ENCODE peak calls at places on chromosomes 16 and 17, in seven cellular contexts. One of them, this sample, is unnamed.

GRCh38 chr17:61410555-61411089 is 11.0 kb downstream of the TBX2 start:
- DNase-seq in RCC 7860: no peak
- DNase-seq in AML-193: peak
- DNase-seq in hypothalamus: peak
- DNase-seq in heart right ventricle: peak
- DNase-seq in mucosa of gallbladder: peak
- DNase-seq in hippocampal formation: no peak
- DNase-seq in this sample: peak

GRCh38 chr16:17070882-17071592 is 399.7 kb downstream of the XYLT1 start:
- DNase-seq in RCC 7860: no peak
- DNase-seq in AML-193: peak
- DNase-seq in hypothalamus: no peak
- DNase-seq in heart right ventricle: no peak
- DNase-seq in mucosa of gallbladder: peak
- DNase-seq in hippocampal formation: peak
- DNase-seq in this sample: peak

GRCh38 chr17:31808521-31808920 is 50.5 kb downstream of the COPRS start:
- DNase-seq in RCC 7860: no peak
- DNase-seq in AML-193: no peak
- DNase-seq in hypothalamus: no peak
- DNase-seq in heart right ventricle: no peak
- DNase-seq in mucosa of gallbladder: no peak
- DNase-seq in hippocampal formation: no peak
- DNase-seq in this sample: no peak

GRCh38 chr16:65284583-65284982 is 162.7 kb upstream of the CDH11 start:
- DNase-seq in RCC 7860: no peak
- DNase-seq in AML-193: no peak
- DNase-seq in hypothalamus: no peak
- DNase-seq in heart right ventricle: no peak
- DNase-seq in mucosa of gallbladder: no peak
- DNase-seq in hippocampal formation: no peak
- DNase-seq in this sample: no peak

GRCh38 chr16:105521-105920 is 27.5 kb downstream of the MPG start:
- DNase-seq in RCC 7860: no peak
- DNase-seq in AML-193: no peak
- DNase-seq in hypothalamus: no peak
- DNase-seq in heart right ventricle: no peak
- DNase-seq in mucosa of gallbladder: no peak
- DNase-seq in hippocampal formation: no peak
- DNase-seq in this sample: no peak

GRCh38 chr17:65078441-65079160 is 22.1 kb upstream of the GNA13 start:
- DNase-seq in RCC 7860: peak
- DNase-seq in AML-193: no peak
- DNase-seq in hypothalamus: peak
- DNase-seq in heart right ventricle: no peak
- DNase-seq in mucosa of gallbladder: no peak
- DNase-seq in hippocampal formation: no peak
- DNase-seq in this sample: no peak

GRCh38 chr17:30300803-30301202 is 9.1 kb upstream of the BLMH start:
- DNase-seq in RCC 7860: no peak
- DNase-seq in AML-193: peak
- DNase-seq in hypothalamus: no peak
- DNase-seq in heart right ventricle: no peak
- DNase-seq in mucosa of gallbladder: no peak
- DNase-seq in hippocampal formation: no peak
- DNase-seq in this sample: no peak

GRCh38 chr17:82083533-82084359 is 14.3 kb downstream of the FASN start:
- DNase-seq in RCC 7860: no peak
- DNase-seq in AML-193: no peak
- DNase-seq in hypothalamus: no peak
- DNase-seq in heart right ventricle: no peak
- DNase-seq in mucosa of gallbladder: no peak
- DNase-seq in hippocampal formation: no peak
- DNase-seq in this sample: no peak

GRCh38 chr17:58325289-58325726 is 3.3 kb downstream of the TSPOAP1 start:
- DNase-seq in RCC 7860: no peak
- DNase-seq in AML-193: peak
- DNase-seq in hypothalamus: no peak
- DNase-seq in heart right ventricle: no peak
- DNase-seq in mucosa of gallbladder: no peak
- DNase-seq in hippocampal formation: no peak
- DNase-seq in this sample: peak

GRCh38 chr17:29726721-29727252 is 104.1 kb upstream of the CORO6 start:
- DNase-seq in RCC 7860: peak
- DNase-seq in AML-193: peak
- DNase-seq in hypothalamus: no peak
- DNase-seq in heart right ventricle: no peak
- DNase-seq in mucosa of gallbladder: no peak
- DNase-seq in hippocampal formation: no peak
- DNase-seq in this sample: no peak

GRCh38 chr17:40168262-40168832 is 8.9 kb upstream of the RAPGEFL1 start:
- DNase-seq in RCC 7860: peak
- DNase-seq in AML-193: peak
- DNase-seq in hypothalamus: no peak
- DNase-seq in heart right ventricle: no peak
- DNase-seq in mucosa of gallbladder: peak
- DNase-seq in hippocampal formation: peak
- DNase-seq in this sample: no peak

GRCh38 chr16:49778202-49778601 is 77.7 kb downstream of the ZNF423 start:
- DNase-seq in RCC 7860: no peak
- DNase-seq in AML-193: no peak
- DNase-seq in hypothalamus: no peak
- DNase-seq in heart right ventricle: no peak
- DNase-seq in mucosa of gallbladder: no peak
- DNase-seq in hippocampal formation: no peak
- DNase-seq in this sample: peak

GRCh38 chr17:66584927-66585326 is 250.0 kb upstream of the CACNG5 start:
- DNase-seq in RCC 7860: no peak
- DNase-seq in AML-193: no peak
- DNase-seq in hypothalamus: no peak
- DNase-seq in heart right ventricle: no peak
- DNase-seq in mucosa of gallbladder: no peak
- DNase-seq in hippocampal formation: no peak
- DNase-seq in this sample: no peak

GRCh38 chr16:9443864-9444263 is 352.4 kb downstream of the HAPSTR1 start:
- DNase-seq in RCC 7860: no peak
- DNase-seq in AML-193: no peak
- DNase-seq in hypothalamus: no peak
- DNase-seq in heart right ventricle: no peak
- DNase-seq in mucosa of gallbladder: no peak
- DNase-seq in hippocampal formation: no peak
- DNase-seq in this sample: no peak

GRCh38 chr16:57191056-57191536 is 5.0 kb downstream of the RSPRY1 start:
- DNase-seq in RCC 7860: no peak
- DNase-seq in AML-193: no peak
- DNase-seq in hypothalamus: no peak
- DNase-seq in heart right ventricle: no peak
- DNase-seq in mucosa of gallbladder: no peak
- DNase-seq in hippocampal formation: no peak
- DNase-seq in this sample: no peak

GRCh38 chr16:83211711-83212110 is 584.9 kb downstream of the CDH13 start:
- DNase-seq in RCC 7860: no peak
- DNase-seq in AML-193: no peak
- DNase-seq in hypothalamus: no peak
- DNase-seq in heart right ventricle: no peak
- DNase-seq in mucosa of gallbladder: no peak
- DNase-seq in hippocampal formation: no peak
- DNase-seq in this sample: no peak

GRCh38 chr16:68298907-68299515 is 11.7 kb downstream of the SLC7A6OS start:
- DNase-seq in RCC 7860: peak
- DNase-seq in AML-193: no peak
- DNase-seq in hypothalamus: peak
- DNase-seq in heart right ventricle: peak
- DNase-seq in mucosa of gallbladder: peak
- DNase-seq in hippocampal formation: no peak
- DNase-seq in this sample: peak

GRCh38 chr16:88697831-88698693 is 8.1 kb downstream of the RNF166 start:
- DNase-seq in RCC 7860: no peak
- DNase-seq in AML-193: no peak
- DNase-seq in hypothalamus: no peak
- DNase-seq in heart right ventricle: no peak
- DNase-seq in mucosa of gallbladder: no peak
- DNase-seq in hippocampal formation: no peak
- DNase-seq in this sample: no peak

This sample was measured in Right ventricle myocardium superior.